ENCODE peak calls at places on chromosomes 3 and 15, in eight cellular contexts. E is stomach; J is mammary epithelial cell; Z is WERI-Rb-1; Y is upper lobe of right lung; D is lower leg skin; W is CD8-positive, alpha-beta T cell; U is heart right ventricle. H is an unnamed sample.

GRCh38 chr3:194584435-194584776 is 48.8 kb downstream of the TMEM44 start:
- DNase-seq in E (no peak), J (no peak), Z (no peak), Y (no peak), D (no peak), W (no peak), U (no peak), H (no peak)

GRCh38 chr3:12468276-12468675 is 16.0 kb upstream of the TSEN2 start:
- DNase-seq in E (no peak), J (no peak), Z (no peak), Y (peak), D (no peak), W (no peak), U (no peak), H (no peak)

GRCh38 chr3:111521881-111522280 is 20.1 kb upstream of the CD96 start:
- DNase-seq in E (no peak), J (no peak), Z (no peak), Y (no peak), D (no peak), W (no peak), U (no peak), H (no peak)

GRCh38 chr3:132457301-132457700 is 40.0 kb downstream of the DNAJC13 start:
- DNase-seq in E (no peak), J (no peak), Z (no peak), Y (no peak), D (no peak), W (no peak), U (no peak), H (no peak)

GRCh38 chr3:16236856-16237393 is 27.8 kb downstream of the DPH3 start:
- DNase-seq in E (no peak), J (no peak), Z (no peak), Y (no peak), D (no peak), W (no peak), U (no peak), H (no peak)

GRCh38 chr15:80595391-80595790 is 99.7 kb upstream of the ABHD17C start:
- DNase-seq in E (peak), J (no peak), Z (no peak), Y (no peak), D (no peak), W (no peak), U (no peak), H (no peak)

GRCh38 chr15:42065478-42065877 is 28.9 kb downstream of the PLA2G4D start:
- DNase-seq in E (no peak), J (no peak), Z (no peak), Y (no peak), D (no peak), W (no peak), U (no peak), H (no peak)

GRCh38 chr3:2595486-2595885 is 496.8 kb downstream of the CNTN4 start:
- DNase-seq in E (no peak), J (no peak), Z (no peak), Y (no peak), D (no peak), W (no peak), U (no peak), H (no peak)

GRCh38 chr3:89332311-89333159 is 225.1 kb downstream of the EPHA3 start:
- DNase-seq in E (no peak), J (no peak), Z (no peak), Y (no peak), D (no peak), W (no peak), U (no peak), H (no peak)

GRCh38 chr15:74906193-74906449 is 530 bp downstream of the FAM219B start:
- DNase-seq in E (peak), J (no peak), Z (peak), Y (no peak), D (no peak), W (no peak), U (no peak), H (no peak)

GRCh38 chr3:108125550-108126071 is 34.8 kb upstream of the CD47 start:
- DNase-seq in E (no peak), J (no peak), Z (no peak), Y (no peak), D (no peak), W (peak), U (no peak), H (no peak)

GRCh38 chr15:74630284-74631086 is 14.8 kb downstream of the CLK3 start:
- DNase-seq in E (no peak), J (no peak), Z (no peak), Y (no peak), D (no peak), W (no peak), U (no peak), H (no peak)

GRCh38 chr15:85592148-85592547 is 202.6 kb downstream of the KLHL25 start:
- DNase-seq in E (no peak), J (peak), Z (no peak), Y (no peak), D (no peak), W (no peak), U (no peak), H (no peak)
- TF ChIP-seq CTCF in E (no peak), J (peak), Z (no peak), Y (peak), D (no peak), W (no peak), U (peak), H (no peak)

GRCh38 chr15:85402195-85402921 is 22.0 kb downstream of the AKAP13 start:
- DNase-seq in E (no peak), J (peak), Z (no peak), Y (no peak), D (no peak), W (no peak), U (no peak), H (no peak)

GRCh38 chr15:85405467-85405866 is 25.1 kb downstream of the AKAP13 start:
- DNase-seq in E (no peak), J (no peak), Z (no peak), Y (no peak), D (no peak), W (no peak), U (no peak), H (no peak)

GRCh38 chr15:85404156-85404921 is 23.9 kb downstream of the AKAP13 start:
- DNase-seq in E (no peak), J (no peak), Z (no peak), Y (no peak), D (no peak), W (no peak), U (no peak), H (no peak)

GRCh38 chr15:85404922-85405293 is 24.5 kb downstream of the AKAP13 start:
- DNase-seq in E (no peak), J (peak), Z (no peak), Y (no peak), D (no peak), W (no peak), U (no peak), H (no peak)

DNA sequence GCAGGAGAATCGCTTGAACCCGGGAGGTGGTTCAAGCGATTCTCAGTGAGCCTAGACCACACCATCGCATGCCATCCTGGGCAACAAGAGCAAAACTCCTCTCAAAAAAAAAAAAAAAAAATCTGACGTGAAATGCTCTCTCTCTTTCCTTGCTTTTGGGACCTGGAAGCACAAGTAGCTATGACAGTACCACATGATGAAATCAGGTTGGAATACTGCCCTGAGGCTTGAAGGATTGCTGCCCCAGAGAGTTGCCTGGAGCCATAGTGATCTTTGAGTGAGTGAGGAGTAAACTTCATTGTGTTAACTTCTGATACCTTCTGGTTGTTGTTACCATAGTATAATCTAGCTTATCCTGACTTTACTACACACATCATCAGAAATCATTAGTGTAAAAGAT is 23.3 kb downstream of the AKAP13 start:
- DNase-seq in E (no peak), J (peak), Z (no peak), Y (no peak), D (peak), W (no peak), U (peak), H (no peak)
- H3K4me3 ChIP-seq in E (no peak), J (no peak), Z (no peak), Y (no peak), D (no peak), W (no peak), U (no peak), H (no peak)

DNA sequence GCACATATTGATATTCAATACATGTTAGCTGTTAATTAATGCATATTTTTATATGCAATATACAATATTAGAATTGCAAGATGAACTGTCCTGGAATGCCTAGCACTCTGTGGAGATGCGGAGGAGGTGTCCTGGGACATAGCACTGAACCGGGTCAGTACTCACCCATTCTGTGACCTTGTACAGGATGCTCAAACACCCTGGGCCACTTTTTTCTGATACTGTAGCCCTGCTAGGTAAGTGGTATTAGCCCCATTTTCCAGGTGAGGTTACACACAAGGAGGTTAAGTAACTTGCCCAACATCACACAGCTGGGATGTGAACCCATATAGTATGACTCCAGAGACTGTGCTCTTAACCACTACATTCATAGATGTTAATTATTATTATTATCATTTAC is 1.7 kb upstream of the MAGEF1 start:
- DNase-seq in E (no peak), J (no peak), Z (no peak), Y (no peak), D (no peak), W (no peak), U (no peak), H (peak)
- TF ChIP-seq CTCF in E (no peak), J (no peak), Z (no peak), Y (no peak), D (no peak), W (no peak), U (no peak), H (no peak)

GRCh38 chr15:68431037-68431791 is 749 bp downstream of the ITGA11 start:
- DNase-seq in E (peak), J (peak), Z (no peak), Y (no peak), D (peak), W (no peak), U (peak), H (peak)
- H3K4me3 ChIP-seq in E (peak), J (peak), Z (peak), Y (peak), D (peak), W (no peak), U (peak), H (peak)

GRCh38 chr3:141456328-141456689 is 30.5 kb upstream of the RASA2 start:
- DNase-seq in E (no peak), J (no peak), Z (no peak), Y (no peak), D (no peak), W (no peak), U (no peak), H (peak)

GRCh38 chr3:141458937-141459510 is 27.8 kb upstream of the RASA2 start:
- DNase-seq in E (no peak), J (no peak), Z (no peak), Y (no peak), D (no peak), W (no peak), U (no peak), H (no peak)

GRCh38 chr3:141462176-141462859 is 24.5 kb upstream of the RASA2 start:
- DNase-seq in E (no peak), J (no peak), Z (no peak), Y (no peak), D (no peak), W (no peak), U (no peak), H (no peak)

GRCh38 chr3:141457624-141458236 is 29.1 kb upstream of the RASA2 start:
- DNase-seq in E (no peak), J (no peak), Z (no peak), Y (no peak), D (no peak), W (no peak), U (no peak), H (no peak)

GRCh38 chr3:141460097-141460704 is 26.6 kb upstream of the RASA2 start:
- DNase-seq in E (peak), J (peak), Z (peak), Y (peak), D (peak), W (peak), U (peak), H (peak)
- TF ChIP-seq CTCF in E (no peak), J (peak), Z (peak), Y (peak), D (peak), W (peak), U (peak), H (peak)